ENCODE peak calls at places on chromosomes 3 and 15, in eight cellular contexts. R is SK-N-SH, D is ovary, C is sigmoid colon, T is stomach, S is HepG2, B is transverse colon, E is esophagus muscularis mucosa. A is an unnamed sample.

GRCh38 chr3:184584001-184584891 is 22.7 kb downstream of the EPHB3 start:
- DNase-seq in R (peak), D (peak), C (no peak), T (no peak), S (no peak), B (no peak), E (no peak), A (no peak)

GRCh38 chr15:44397869-44398268 is 29.6 kb upstream of the CTDSPL2 start:
- DNase-seq in R (no peak), D (no peak), C (no peak), T (no peak), S (no peak), B (no peak), E (no peak), A (no peak)

GRCh38 chr3:99172736-99173657 is 271.5 kb upstream of the DCBLD2 start:
- DNase-seq in R (peak), D (no peak), C (no peak), T (peak), S (peak), B (peak), E (no peak), A (peak)

GRCh38 chr3:39249453-39250115 is 30.3 kb downstream of the CX3CR1 start:
- DNase-seq in R (no peak), D (no peak), C (no peak), T (no peak), S (no peak), B (no peak), E (peak), A (no peak)

GRCh38 chr3:23739536-23739935 is 66.2 kb upstream of the UBE2E1 start:
- DNase-seq in R (no peak), D (no peak), C (no peak), T (no peak), S (no peak), B (no peak), E (no peak), A (no peak)

GRCh38 chr3:13039286-13039896 is 33.8 kb downstream of the IQSEC1 start:
- DNase-seq in R (no peak), D (no peak), C (no peak), T (no peak), S (no peak), B (no peak), E (no peak), A (no peak)

GRCh38 chr3:25037049-25037547 is 391.0 kb upstream of the RARB start:
- DNase-seq in R (no peak), D (no peak), C (no peak), T (no peak), S (no peak), B (no peak), E (no peak), A (no peak)

GRCh38 chr3:53554559-53555511 is 60.4 kb downstream of the CACNA1D start:
- DNase-seq in R (no peak), D (no peak), C (no peak), T (no peak), S (no peak), B (no peak), E (peak), A (no peak)

GRCh38 chr15:95162967-95163531 is 931.7 kb downstream of the MCTP2 start:
- DNase-seq in R (no peak), D (no peak), C (peak), T (no peak), S (no peak), B (no peak), E (no peak), A (no peak)

GRCh38 chr3:42827654-42828053 is 18.4 kb downstream of the ACKR2 start:
- DNase-seq in R (no peak), D (no peak), C (no peak), T (no peak), S (no peak), B (peak), E (no peak), A (no peak)

GRCh38 chr3:87437765-87438164 is 161.4 kb upstream of the POU1F1 start:
- DNase-seq in R (no peak), D (no peak), C (no peak), T (no peak), S (no peak), B (no peak), E (no peak), A (no peak)

GRCh38 chr15:80242132-80242769 is 9.8 kb downstream of the CTXND1 start:
- DNase-seq in R (peak), D (no peak), C (no peak), T (no peak), S (peak), B (peak), E (peak), A (no peak)

GRCh38 chr15:80240261-80240660 is 11.8 kb downstream of the CTXND1 start:
- DNase-seq in R (no peak), D (no peak), C (no peak), T (no peak), S (no peak), B (no peak), E (peak), A (no peak)

GRCh38 chr15:80246425-80246894 is 5.6 kb downstream of the CTXND1 start:
- DNase-seq in R (no peak), D (no peak), C (peak), T (peak), S (peak), B (no peak), E (no peak), A (no peak)

GRCh38 chr15:80241508-80241907 is 10.5 kb downstream of the CTXND1 start:
- DNase-seq in R (no peak), D (no peak), C (no peak), T (no peak), S (no peak), B (no peak), E (peak), A (no peak)

DNA sequence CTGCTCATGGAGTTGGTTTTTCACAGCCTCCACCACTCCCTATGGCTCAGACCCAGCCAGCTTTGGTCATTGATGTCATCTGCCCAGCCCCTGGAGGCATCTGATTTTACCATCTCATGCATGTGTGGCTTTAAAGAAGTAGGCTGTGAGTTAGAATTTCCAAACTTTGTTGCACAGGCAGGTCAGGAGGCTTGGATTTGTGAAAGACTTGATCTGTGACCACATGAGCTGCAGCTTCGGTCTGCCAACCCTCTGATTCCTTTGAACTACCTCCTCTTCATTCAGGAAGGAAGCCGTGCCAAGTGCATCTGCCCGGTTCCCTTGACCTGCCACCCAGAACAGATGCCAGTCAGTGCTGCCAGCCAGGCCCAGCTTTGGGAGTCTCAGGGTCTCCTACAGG is 9.2 kb downstream of the CTXND1 start:
- DNase-seq in R (no peak), D (no peak), C (no peak), T (no peak), S (no peak), B (no peak), E (peak), A (no peak)
- TF ChIP-seq EP300 in R (no peak), D (no peak), C (no peak), T (no peak), S (no peak), B (no peak), E (no peak), A (no peak)

GRCh38 chr15:61049003-61049402 is 180.1 kb downstream of the RORA start:
- DNase-seq in R (peak), D (no peak), C (no peak), T (no peak), S (no peak), B (no peak), E (no peak), A (no peak)
- TF ChIP-seq EP300 in R (peak), D (no peak), C (no peak), T (no peak), S (no peak), B (no peak), E (no peak), A (no peak)

DNA sequence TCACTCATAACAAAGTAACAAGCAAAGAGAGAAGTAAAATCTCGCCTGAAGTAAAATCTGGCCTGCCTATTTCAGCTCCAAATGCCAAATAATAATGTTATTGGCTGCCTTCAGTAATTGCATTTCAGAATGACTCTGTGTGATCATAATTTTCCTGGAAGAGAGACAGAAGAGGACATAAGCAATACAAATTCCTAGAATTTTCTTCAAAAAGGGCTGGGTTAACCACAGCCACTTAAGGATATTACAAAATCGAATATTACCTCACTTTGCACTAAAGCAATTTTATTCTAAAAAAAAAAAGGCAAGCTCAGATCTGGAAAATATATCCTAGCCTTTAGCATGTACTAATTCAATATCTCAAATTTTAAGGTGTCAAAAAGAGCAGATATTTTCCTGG is 116.4 kb downstream of the STAC start:
- DNase-seq in R (no peak), D (no peak), C (no peak), T (no peak), S (no peak), B (no peak), E (no peak), A (no peak)
- TF ChIP-seq EP300 in R (no peak), D (no peak), C (no peak), T (no peak), S (no peak), B (no peak), E (no peak), A (peak)

GRCh38 chr3:76765526-76765925 is 274.4 kb upstream of the ROBO2 start:
- DNase-seq in R (no peak), D (no peak), C (no peak), T (no peak), S (no peak), B (no peak), E (no peak), A (no peak)
- TF ChIP-seq EP300 in R (no peak), D (no peak), C (no peak), T (no peak), S (no peak), B (no peak), E (no peak), A (no peak)